ENCODE peak calls at places on chromosomes 7 and 10, in four cellular contexts. D, K, R and B are unnamed samples.

GRCh38 chr10:131979821-131980270 is 1.9 kb downstream of the BNIP3 start:
- DNase-seq in D (no peak), K (no peak), R (peak; percentile 43), B (peak; percentile 19)

GRCh38 chr7:139682136-139683013 is 95.4 kb downstream of the HIPK2 start:
- DNase-seq in D (no peak), K (no peak), R (peak; percentile 88), B (no peak)

GRCh38 chr10:126198681-126199080 is 189.6 kb downstream of the ADAM12 start:
- DNase-seq in D (no peak), K (no peak), R (peak; percentile 13), B (no peak)

GRCh38 chr7:106679153-106679931 is 18.4 kb upstream of the CCDC71L start:
- DNase-seq in D (peak; percentile 84), K (no peak), R (peak; percentile 68), B (no peak)

GRCh38 chr7:55432506-55432905 is 67.4 kb downstream of the LANCL2 start:
- DNase-seq in D (no peak), K (no peak), R (no peak), B (no peak)

GRCh38 chr10:77236700-77237099 is 400.9 kb downstream of the KCNMA1 start:
- DNase-seq in D (no peak), K (no peak), R (peak; percentile 53), B (no peak)

GRCh38 chr10:116947838-116948529 is 57.0 kb downstream of the SHTN1 start:
- DNase-seq in D (peak; percentile 80), K (no peak), R (peak; percentile 65), B (no peak)

GRCh38 chr7:13991791-13992620 is 2.5 kb upstream of the ETV1 start:
- DNase-seq in D (no peak), K (no peak), R (peak; percentile 2), B (no peak)

GRCh38 chr10:120555436-120556163 is 98.6 kb downstream of the PLPP4 start:
- DNase-seq in D (no peak), K (no peak), R (no peak), B (no peak)

GRCh38 chr7:152185514-152185913 is 160.0 kb downstream of the GALNT11 start:
- DNase-seq in D (no peak), K (no peak), R (no peak), B (no peak)

GRCh38 chr7:36487756-36488336 is 98.2 kb downstream of the ANLN start:
- DNase-seq in D (peak; percentile 63), K (peak; percentile 67), R (peak; percentile 56), B (no peak)

GRCh38 chr10:100811752-100812750 is 66.7 kb downstream of the PAX2 start:
- DNase-seq in D (no peak), K (no peak), R (no peak), B (no peak)

GRCh38 chr10:3077940-3078630 is 10.7 kb downstream of the PFKP start:
- DNase-seq in D (no peak), K (peak; percentile 73), R (no peak), B (peak; percentile 63)

GRCh38 chr10:120478401-120478800 is 21.4 kb downstream of the PLPP4 start:
- DNase-seq in D (no peak), K (no peak), R (no peak), B (no peak)

GRCh38 chr10:112956631-112957350 is 6.7 kb downstream of the TCF7L2 start:
- DNase-seq in D (no peak), K (no peak), R (peak; percentile 45), B (no peak)

GRCh38 chr7:20440472-20441105 is 109.9 kb downstream of the ITGB8 start:
- DNase-seq in D (no peak), K (peak; percentile 61), R (peak; percentile 22), B (no peak)

GRCh38 chr10:21399392-21400015 is 126.0 kb downstream of the SKIDA1 start:
- DNase-seq in D (peak; percentile 66), K (no peak), R (peak; percentile 96), B (no peak)

GRCh38 chr7:18667466-18667865 is 171.9 kb downstream of the HDAC9 start:
- DNase-seq in D (peak; percentile 68), K (no peak), R (peak; percentile 83), B (no peak)

GRCh38 chr10:17503795-17504194 is 49.4 kb upstream of the ST8SIA6 start:
- DNase-seq in D (no peak), K (no peak), R (no peak), B (no peak)

GRCh38 chr10:84563868-84564267 is 235.5 kb downstream of the CCSER2 start:
- DNase-seq in D (no peak), K (no peak), R (no peak), B (no peak)

GRCh38 chr7:49660170-49660783 is 113.2 kb upstream of the VWC2 start:
- DNase-seq in D (no peak), K (no peak), R (no peak), B (peak; percentile 12)

GRCh38 chr7:148142660-148143248 is 447.8 kb upstream of the C7orf33 start:
- DNase-seq in D (no peak), K (no peak), R (peak; percentile 13), B (peak; percentile 14)

GRCh38 chr7:55111007-55111406 is 92.2 kb downstream of the EGFR start:
- DNase-seq in D (peak; percentile 68), K (no peak), R (peak; percentile 49), B (no peak)

GRCh38 chr7:100469227-100470044 is 5.4 kb upstream of the SPACDR start:
- DNase-seq in D (peak; percentile 54), K (peak; percentile 93), R (peak; percentile 70), B (peak; percentile 80)